ENCODE peak calls at places on chromosomes 12 and 14, in ten cellular contexts. N is Calu3, G is H9, K is astrocyte of the spinal cord, R is bronchial epithelial cell, E is transverse colon, L is endothelial cell, F is HFFc6, T is endodermal cell, D is mucosa of descending colon. M is an unnamed sample.

GRCh38 chr14:21043387-21044105 is 1.4 kb downstream of the RNASE7 start:
- DNase-seq in N (no peak), G (no peak), K (no peak), R (no peak), E (no peak), L (no peak), F (no peak), T (no peak), D (no peak), M (no peak)

GRCh38 chr12:129901256-129901655 is 2.6 kb downstream of the TMEM132D start:
- DNase-seq in N (no peak), G (no peak), K (peak; percentile 44), R (peak; percentile 68), E (no peak), L (no peak), F (no peak), T (no peak), D (no peak), M (no peak)

GRCh38 chr14:90981658-90982057 is 78.8 kb downstream of the RPS6KA5 start:
- DNase-seq in N (no peak), G (no peak), K (no peak), R (no peak), E (no peak), L (no peak), F (no peak), T (no peak), D (no peak), M (no peak)

GRCh38 chr12:128402481-128402880 is 135.5 kb downstream of the TMEM132C start:
- DNase-seq in N (no peak), G (peak; percentile 56), K (no peak), R (no peak), E (no peak), L (no peak), F (no peak), T (peak; percentile 60), D (no peak), M (no peak)

GRCh38 chr14:31084385-31084784 is 58.2 kb upstream of the STRN3 start:
- DNase-seq in N (no peak), G (no peak), K (no peak), R (no peak), E (no peak), L (no peak), F (no peak), T (no peak), D (peak; percentile 12), M (no peak)

GRCh38 chr12:9699898-9700605 is 30.5 kb downstream of the CLEC2D start:
- DNase-seq in N (no peak), G (no peak), K (no peak), R (peak; percentile 45), E (no peak), L (no peak), F (peak; percentile 4), T (no peak), D (no peak), M (no peak)

GRCh38 chr12:9118161-9118560 is 2.4 kb upstream of the A2M start:
- DNase-seq in N (no peak), G (no peak), K (no peak), R (peak; percentile 12), E (no peak), L (no peak), F (no peak), T (no peak), D (no peak), M (no peak)

GRCh38 chr12:7512528-7512927 is 9.0 kb upstream of the CD163 start:
- DNase-seq in N (peak; percentile 40), G (peak; percentile 52), K (peak; percentile 96), R (peak; percentile 15), E (no peak), L (no peak), F (peak; percentile 94), T (peak; percentile 80), D (no peak), M (no peak)

GRCh38 chr14:20143911-20144310 is 5.3 kb downstream of the OR4N5 start:
- DNase-seq in N (no peak), G (no peak), K (no peak), R (no peak), E (no peak), L (no peak), F (no peak), T (no peak), D (no peak), M (no peak)

GRCh38 chr14:72907886-72908285 is 14.0 kb upstream of the DPF3 start:
- DNase-seq in N (peak; percentile 17), G (no peak), K (peak; percentile 86), R (peak; percentile 71), E (no peak), L (no peak), F (peak; percentile 38), T (peak; percentile 63), D (no peak), M (no peak)

GRCh38 chr12:86429824-86430223 is 173.6 kb upstream of the MGAT4C start:
- DNase-seq in N (no peak), G (no peak), K (no peak), R (no peak), E (no peak), L (no peak), F (no peak), T (no peak), D (no peak), M (no peak)

GRCh38 chr14:20811994-20812393 is 9.3 kb upstream of the RNASE1 start:
- DNase-seq in N (no peak), G (no peak), K (no peak), R (no peak), E (peak; percentile 49), L (no peak), F (no peak), T (peak; percentile 31), D (no peak), M (peak; percentile 40)

GRCh38 chr12:113413488-113413939 is 8.7 kb upstream of the SDSL start:
- DNase-seq in N (no peak), G (no peak), K (no peak), R (no peak), E (peak; percentile 15), L (no peak), F (no peak), T (peak; percentile 76), D (no peak), M (no peak)

GRCh38 chr12:49557187-49557916 is 10.6 kb downstream of the MCRS1 start:
- DNase-seq in N (no peak), G (no peak), K (no peak), R (no peak), E (no peak), L (no peak), F (no peak), T (no peak), D (no peak), M (no peak)

GRCh38 chr12:132364348-132364902 is 35.0 kb upstream of the GALNT9 start:
- DNase-seq in N (no peak), G (no peak), K (no peak), R (no peak), E (no peak), L (no peak), F (no peak), T (no peak), D (no peak), M (no peak)

GRCh38 chr12:56387152-56387551 is 24.5 kb upstream of the APOF start:
- DNase-seq in N (no peak), G (no peak), K (peak; percentile 16), R (no peak), E (no peak), L (no peak), F (peak; percentile 11), T (peak; percentile 68), D (no peak), M (no peak)

GRCh38 chr12:124379938-124380754 is 85.3 kb downstream of the RFLNA start:
- DNase-seq in N (no peak), G (no peak), K (peak; percentile 93), R (peak; percentile 74), E (peak; percentile 46), L (peak; percentile 59), F (peak; percentile 91), T (no peak), D (no peak), M (peak; percentile 89)

GRCh38 chr12:50326636-50327284 is 43.4 kb upstream of the LIMA1 start:
- DNase-seq in N (peak; percentile 25), G (no peak), K (peak; percentile 79), R (peak; percentile 55), E (peak; percentile 50), L (no peak), F (peak; percentile 19), T (peak; percentile 7), D (no peak), M (no peak)

DNA sequence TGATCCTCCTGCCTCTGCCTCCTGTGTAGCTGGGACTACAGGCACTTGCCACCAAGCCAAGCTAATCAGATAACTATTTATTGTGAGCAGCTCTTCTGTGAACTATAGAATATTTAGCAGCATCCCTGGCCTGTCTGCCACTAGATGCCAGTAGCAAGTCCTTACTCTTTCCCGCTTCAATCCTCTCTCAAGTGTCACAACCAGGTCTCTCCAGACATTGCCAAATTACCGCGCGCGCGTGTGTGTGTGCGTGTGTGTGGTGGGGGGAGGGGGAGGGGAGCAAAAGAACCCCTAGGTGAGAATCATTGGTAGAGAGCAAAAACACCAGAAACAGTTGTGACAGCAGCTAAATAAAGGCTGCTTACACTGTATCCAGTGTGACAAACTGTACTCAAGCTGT is 49.9 kb downstream of the PPP2R5E start:
- DNase-seq in N (no peak), G (no peak), K (no peak), R (peak; percentile 26), E (no peak), L (no peak), F (peak; percentile 38), T (peak; percentile 67), D (no peak), M (no peak)
- TF ChIP-seq CTCF in N (no peak), G (peak; percentile 33), K (peak; percentile 19), R (peak; percentile 38), E (no peak), L (no peak), F (peak; percentile 29), T (peak; percentile 49), D (no peak), M (peak; percentile 23)

GRCh38 chr12:41368006-41368405 is 179.9 kb downstream of the PDZRN4 start:
- DNase-seq in N (no peak), G (no peak), K (no peak), R (peak; percentile 3), E (no peak), L (no peak), F (no peak), T (peak; percentile 52), D (no peak), M (no peak)
- TF ChIP-seq CTCF in N (no peak), G (peak; percentile 66), K (peak; percentile 29), R (peak; percentile 36), E (no peak), L (peak; percentile 54), F (peak; percentile 34), T (peak; percentile 72), D (no peak), M (no peak)

GRCh38 chr14:76149196-76149595 is 2.5 kb upstream of the GPATCH2L start:
- DNase-seq in N (no peak), G (no peak), K (no peak), R (no peak), E (no peak), L (no peak), F (no peak), T (no peak), D (no peak), M (no peak)
- TF ChIP-seq CTCF in N (no peak), G (no peak), K (no peak), R (no peak), E (no peak), L (no peak), F (no peak), T (no peak), D (no peak), M (no peak)

DNA sequence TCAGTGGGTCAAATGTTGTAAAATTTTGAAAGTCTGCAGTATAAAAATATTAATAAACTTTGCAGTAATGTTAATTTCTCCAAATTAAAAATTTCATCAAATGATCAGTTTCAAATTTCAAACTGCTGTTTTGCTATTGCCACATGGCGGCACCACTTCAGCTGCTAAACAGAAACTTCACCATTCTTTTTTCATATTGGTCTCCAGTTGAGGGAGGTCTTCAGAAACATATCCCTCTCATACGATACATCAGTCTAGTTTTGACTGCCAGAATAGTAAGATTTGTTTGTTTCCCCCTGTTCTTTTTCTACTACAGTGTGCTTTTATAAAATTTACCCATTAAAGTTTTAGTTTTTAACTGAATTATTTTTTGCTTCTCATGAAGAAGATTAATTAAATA is 4.2 kb upstream of the TRHDE start:
- DNase-seq in N (no peak), G (no peak), K (peak; percentile 50), R (no peak), E (no peak), L (no peak), F (no peak), T (no peak), D (no peak), M (no peak)
- TF ChIP-seq CTCF in N (no peak), G (peak; percentile 42), K (peak; percentile 61), R (no peak), E (no peak), L (no peak), F (peak; percentile 76), T (peak; percentile 58), D (no peak), M (peak; percentile 32)